ENCODE peak calls at places on chromosomes 7 and 10, in nine cellular contexts. D is breast epithelium, S is endothelial cell of umbilical vein, X is K562, N is adrenal gland, Y is uterus, I is HepG2, B is tibial nerve, U is HCT116. H is an unnamed sample.

GRCh38 chr7:127404282-127405049 is 12.0 kb upstream of the ZNF800 start:
- DNase-seq in I (no peak), S (no peak), Y (no peak), X (no peak), N (no peak), U (no peak), D (no peak), B (no peak), H (no peak)

GRCh38 chr10:62373995-62374861 is at the start of gene ZNF365:
- DNase-seq in I (no peak), N (no peak), B (no peak), Y (no peak), X (no peak), U (peak), D (peak), S (no peak), H (peak)

GRCh38 chr10:33955676-33956075 is 621.2 kb upstream of the NRP1 start:
- DNase-seq in Y (no peak), B (no peak), D (no peak), I (no peak), N (no peak), X (no peak), U (no peak), S (no peak), H (no peak)

GRCh38 chr7:95476904-95477594 is 8.7 kb upstream of the ASB4 start:
- DNase-seq in B (peak), S (peak), I (peak), X (peak), U (peak), N (peak), D (no peak), Y (peak), H (no peak)

GRCh38 chr7:101124376-101125056 is 2.4 kb upstream of the SERPINE1 start:
- DNase-seq in U (no peak), S (peak), Y (no peak), N (no peak), X (no peak), D (no peak), I (peak), B (no peak), H (no peak)

GRCh38 chr7:50449501-50449880 is 659 bp downstream of the FIGNL1 start:
- DNase-seq in Y (no peak), X (no peak), N (no peak), I (no peak), B (no peak), S (no peak), U (no peak), D (no peak), H (no peak)

GRCh38 chr7:25565949-25566348 is 337.7 kb upstream of the NPVF start:
- DNase-seq in Y (peak), U (peak), X (peak), I (peak), B (peak), D (no peak), S (peak), N (peak), H (peak)

GRCh38 chr10:112526906-112527305 is 79.9 kb downstream of the VTI1A start:
- DNase-seq in Y (no peak), N (no peak), D (no peak), I (no peak), U (peak), X (no peak), S (no peak), B (no peak), H (no peak)

GRCh38 chr7:13115157-13115772 is 427.8 kb downstream of the ARL4A start:
- DNase-seq in X (no peak), I (no peak), D (no peak), N (no peak), Y (no peak), B (no peak), U (no peak), S (peak), H (no peak)

GRCh38 chr10:129465796-129466702 is 992 bp upstream of the MGMT start:
- DNase-seq in S (no peak), U (no peak), N (no peak), D (no peak), I (no peak), B (no peak), X (no peak), Y (no peak), H (no peak)

GRCh38 chr7:121341933-121342332 is 13.1 kb downstream of the WNT16 start:
- DNase-seq in D (no peak), Y (no peak), U (no peak), B (no peak), I (no peak), X (no peak), N (no peak), S (no peak), H (no peak)

DNA sequence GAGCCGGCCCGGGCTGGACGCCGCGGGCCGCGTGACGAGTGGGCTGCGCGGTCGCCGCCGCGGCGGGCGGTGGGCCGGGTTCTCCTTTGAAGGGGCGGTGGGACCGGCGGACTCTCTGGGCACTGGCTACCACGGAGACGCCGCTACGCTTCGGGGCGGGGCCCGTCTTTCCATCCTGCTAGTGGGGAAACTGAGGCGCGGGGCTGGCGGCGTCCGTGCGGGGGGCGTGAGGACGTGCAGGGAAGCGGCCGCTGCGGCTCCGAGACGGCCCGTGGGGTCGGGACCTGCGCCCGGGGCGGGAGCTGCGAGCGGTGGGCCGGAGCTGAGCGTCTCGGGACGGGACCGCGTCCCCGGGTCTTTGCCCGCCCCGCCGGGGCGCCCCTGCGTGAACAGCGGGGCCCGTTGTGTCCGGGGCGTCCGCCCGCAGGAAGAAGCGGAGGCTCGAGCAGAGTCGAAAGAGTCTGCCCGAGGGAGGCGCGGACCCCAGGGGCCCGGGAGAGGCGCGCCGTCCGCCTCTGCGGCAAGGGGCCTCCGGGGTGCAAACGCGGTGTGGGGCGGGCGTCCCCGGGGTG is 548 bp upstream of the BNIP3 start:
- DNase-seq in U (no peak), I (no peak), B (no peak), Y (no peak), X (peak), S (no peak), N (no peak), D (peak), H (peak)
- TF ChIP-seq POLR2A in U (peak), I (peak), B (peak), Y (no peak), X (no peak), S (no peak), N (no peak), D (no peak), H (no peak)

GRCh38 chr10:119595134-119595714 is 1.5 kb downstream of the TIAL1 start:
- DNase-seq in B (no peak), Y (no peak), N (no peak), U (no peak), S (peak), I (peak), D (no peak), X (no peak), H (no peak)

GRCh38 chr10:119598397-119598796 is 1.6 kb upstream of the TIAL1 start:
- DNase-seq in N (no peak), U (no peak), I (no peak), B (no peak), Y (no peak), X (no peak), D (no peak), S (no peak), H (no peak)

GRCh38 chr10:119596537-119597404 is at the start of gene TIAL1:
- DNase-seq in B (peak), X (peak), D (peak), S (peak), Y (peak), N (peak), I (peak), U (peak), H (peak)

GRCh38 chr10:119597405-119598186 is 832 bp upstream of the TIAL1 start:
- DNase-seq in U (no peak), S (no peak), I (no peak), Y (no peak), X (no peak), D (no peak), B (no peak), N (no peak), H (no peak)

DNA sequence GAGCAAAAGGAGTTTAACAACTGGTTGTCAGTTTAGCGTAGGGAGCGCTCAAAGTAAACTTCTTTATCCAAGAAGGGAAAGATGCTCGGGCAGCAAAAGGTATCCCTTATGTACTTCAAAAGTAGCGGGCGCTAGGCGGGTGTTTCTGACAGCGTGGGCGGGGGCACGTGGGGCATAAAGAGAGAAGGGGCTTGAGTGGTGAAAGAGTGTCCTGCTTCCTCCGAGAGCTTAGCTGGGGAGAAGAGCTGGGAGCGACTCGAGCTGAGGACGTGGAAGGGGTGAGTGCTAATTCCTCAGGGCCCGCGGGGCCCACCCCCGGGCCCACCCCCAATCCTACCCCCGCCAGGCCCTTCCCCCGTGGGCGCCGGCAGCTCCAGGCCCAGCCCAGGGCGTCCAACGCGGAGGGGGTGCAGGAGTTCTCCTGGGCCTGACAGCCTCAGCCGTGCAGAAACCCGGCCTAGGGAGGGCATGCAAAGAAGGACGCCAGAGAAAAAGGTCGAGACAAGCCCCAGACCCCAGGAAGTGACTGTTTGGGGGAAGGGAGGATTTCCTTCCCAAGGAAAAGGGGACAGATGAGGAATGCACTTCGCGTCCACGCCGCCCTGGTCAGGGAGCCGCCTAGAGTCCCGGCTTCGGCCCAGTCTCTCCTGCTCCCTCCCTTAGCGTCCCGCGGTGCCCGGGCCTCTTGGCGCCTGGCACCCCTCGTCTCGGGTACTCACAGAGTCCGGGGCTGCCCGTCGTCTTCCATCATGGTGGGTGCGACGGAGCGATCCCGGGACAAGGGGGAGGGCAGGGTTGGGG is 849 bp downstream of the TIAL1 start:
- DNase-seq in X (peak), S (peak), U (no peak), Y (peak), B (no peak), I (no peak), D (no peak), N (peak), H (peak)
- TF ChIP-seq POLR2A in X (no peak), S (no peak), U (no peak), Y (no peak), B (no peak), I (no peak), D (no peak), N (peak), H (peak)

DNA sequence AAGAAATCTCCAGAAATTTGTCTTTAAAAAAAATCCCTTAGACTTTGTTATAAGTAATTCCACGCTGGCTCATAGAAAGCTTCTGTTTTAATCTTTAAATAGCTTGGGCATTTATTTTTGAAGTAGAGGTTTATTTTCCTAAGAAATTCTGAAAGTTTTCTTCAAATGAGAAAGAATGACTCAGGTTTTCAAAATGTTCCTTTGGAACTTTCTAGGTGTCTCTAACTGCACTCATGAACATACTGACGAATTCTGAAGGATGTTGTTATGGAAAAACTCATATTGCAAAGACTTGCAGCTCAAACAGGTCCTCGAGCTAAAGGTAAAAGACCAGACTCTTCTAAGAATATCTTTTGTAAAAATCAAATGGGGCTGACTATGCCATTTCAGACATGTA is 10.7 kb downstream of the DGKI start:
- DNase-seq in X (no peak), B (no peak), Y (no peak), D (no peak), N (no peak), U (no peak), S (no peak), I (no peak), H (no peak)
- TF ChIP-seq POLR2A in X (no peak), B (no peak), Y (no peak), D (no peak), N (no peak), U (no peak), S (no peak), I (no peak), H (no peak)

GRCh38 chr7:105388373-105389089 is at the start of gene SRPK2:
- DNase-seq in X (peak), Y (peak), N (peak), S (peak), B (peak), I (peak), D (peak), U (no peak), H (peak)
- TF ChIP-seq POLR2A in X (peak), Y (peak), N (peak), S (no peak), B (no peak), I (peak), D (no peak), U (no peak), H (no peak)

DNA sequence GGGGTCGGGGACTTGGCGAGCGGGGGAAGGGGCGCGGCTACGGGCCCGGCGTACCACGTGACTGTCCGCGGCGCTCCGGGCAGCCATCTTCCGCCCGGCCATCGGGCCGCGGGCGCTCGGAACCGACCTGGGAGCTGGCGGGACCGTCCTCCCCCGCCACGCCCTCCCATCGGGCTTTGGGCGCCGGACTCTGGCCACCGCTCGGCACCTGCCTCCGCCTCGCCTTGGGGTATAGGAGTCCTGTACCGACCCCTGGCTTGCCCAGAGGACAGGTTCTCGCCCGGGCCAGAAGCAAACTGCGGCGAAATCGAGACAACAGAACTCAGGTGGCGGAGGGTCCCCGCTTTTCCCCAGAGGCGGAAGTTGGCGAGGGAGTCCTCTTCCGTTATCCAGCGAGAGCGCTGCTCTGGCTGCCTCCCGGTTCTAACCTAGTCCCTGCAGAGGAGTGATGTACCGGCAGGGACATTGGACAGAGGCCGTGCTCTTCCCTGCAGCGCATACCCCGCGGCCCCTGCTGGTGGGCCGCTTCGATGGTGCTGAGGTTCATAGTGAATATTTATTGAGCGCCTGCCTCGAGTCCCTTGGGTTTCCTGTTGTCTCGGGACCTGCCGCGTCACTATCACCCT is 1.2 kb upstream of the SGMS1 start:
- DNase-seq in D (peak), S (peak), I (peak), X (peak), N (peak), U (peak), Y (peak), B (peak), H (peak)
- TF ChIP-seq POLR2A in D (no peak), S (peak), I (peak), X (peak), N (peak), U (peak), Y (peak), B (no peak), H (peak)

GRCh38 chr7:105013283-105013817 is 655 bp upstream of the KMT2E start:
- DNase-seq in N (peak), Y (peak), S (peak), D (peak), X (peak), B (peak), I (peak), U (peak), H (peak)

GRCh38 chr7:105012503-105013282 is 1.3 kb upstream of the KMT2E start:
- DNase-seq in X (peak), S (peak), D (peak), Y (peak), N (peak), I (peak), U (peak), B (peak), H (peak)

GRCh38 chr7:105009667-105010537 is 4.1 kb upstream of the KMT2E start:
- DNase-seq in U (no peak), Y (no peak), B (no peak), S (peak), I (no peak), D (no peak), N (no peak), X (no peak), H (no peak)

GRCh38 chr7:105010538-105011523 is 3.2 kb upstream of the KMT2E start:
- DNase-seq in U (no peak), D (no peak), X (no peak), Y (no peak), S (peak), B (no peak), N (no peak), I (no peak), H (no peak)

GRCh38 chr7:105011771-105012502 is 2.1 kb upstream of the KMT2E start:
- DNase-seq in I (no peak), X (no peak), U (no peak), N (no peak), Y (peak), S (no peak), B (no peak), D (no peak), H (no peak)
- TF ChIP-seq POLR2A in I (no peak), X (no peak), U (no peak), N (no peak), Y (no peak), S (no peak), B (no peak), D (no peak), H (no peak)

GRCh38 chr10:135601-136464 is 578 bp downstream of the ZMYND11 start:
- DNase-seq in D (peak), X (peak), B (peak), S (peak), U (no peak), N (peak), I (peak), Y (peak), H (peak)
- TF ChIP-seq POLR2A in D (no peak), X (peak), B (no peak), S (peak), U (no peak), N (peak), I (peak), Y (peak), H (peak)

H was measured in GM12892.